ENCODE peak calls at places on chromosome 12, in seven cellular contexts. One of them, this sample, is unnamed.
A peak's percentile ranks its signal among the peaks of the same experiment; 100 is the strongest.

GRCh38 chr12:75913502-75914110 is 118.0 kb downstream of the PHLDA1 start:
- DNase-seq in thoracic aorta: no peak
- DNase-seq in astrocyte of the spinal cord: no peak
- DNase-seq in dorsolateral prefrontal cortex: no peak
- DNase-seq in retinal pigment epithelial cell: no peak
- DNase-seq in keratinocyte: no peak
- DNase-seq in heart right ventricle: peak; percentile 20
- DNase-seq in this sample: no peak

GRCh38 chr12:84856156-84856900 is 56.3 kb downstream of the SLC6A15 start:
- DNase-seq in thoracic aorta: no peak
- DNase-seq in astrocyte of the spinal cord: peak; percentile 23
- DNase-seq in dorsolateral prefrontal cortex: no peak
- DNase-seq in retinal pigment epithelial cell: no peak
- DNase-seq in keratinocyte: peak; percentile 44
- DNase-seq in heart right ventricle: no peak
- DNase-seq in this sample: no peak

GRCh38 chr12:52993558-52993869 is 12.7 kb upstream of the EIF4B start:
- DNase-seq in thoracic aorta: no peak
- DNase-seq in astrocyte of the spinal cord: no peak
- DNase-seq in dorsolateral prefrontal cortex: no peak
- DNase-seq in retinal pigment epithelial cell: no peak
- DNase-seq in keratinocyte: no peak
- DNase-seq in heart right ventricle: no peak
- DNase-seq in this sample: no peak

GRCh38 chr12:127911289-127911688 is 355.7 kb upstream of the TMEM132C start:
- DNase-seq in thoracic aorta: no peak
- DNase-seq in astrocyte of the spinal cord: no peak
- DNase-seq in dorsolateral prefrontal cortex: no peak
- DNase-seq in retinal pigment epithelial cell: no peak
- DNase-seq in keratinocyte: no peak
- DNase-seq in heart right ventricle: no peak
- DNase-seq in this sample: no peak

GRCh38 chr12:116600959-116601358 is 41.8 kb downstream of the MAP1LC3B2 start:
- DNase-seq in thoracic aorta: no peak
- DNase-seq in astrocyte of the spinal cord: no peak
- DNase-seq in dorsolateral prefrontal cortex: no peak
- DNase-seq in retinal pigment epithelial cell: no peak
- DNase-seq in keratinocyte: no peak
- DNase-seq in heart right ventricle: no peak
- DNase-seq in this sample: no peak

GRCh38 chr12:119578112-119578511 is 15.5 kb upstream of the TMEM233 start:
- DNase-seq in thoracic aorta: no peak
- DNase-seq in astrocyte of the spinal cord: peak; percentile 17
- DNase-seq in dorsolateral prefrontal cortex: no peak
- DNase-seq in retinal pigment epithelial cell: peak; percentile 33
- DNase-seq in keratinocyte: no peak
- DNase-seq in heart right ventricle: no peak
- DNase-seq in this sample: no peak

GRCh38 chr12:57476162-57476992 is 3.3 kb downstream of the ARHGAP9 start:
- DNase-seq in thoracic aorta: no peak
- DNase-seq in astrocyte of the spinal cord: no peak
- DNase-seq in dorsolateral prefrontal cortex: no peak
- DNase-seq in retinal pigment epithelial cell: no peak
- DNase-seq in keratinocyte: no peak
- DNase-seq in heart right ventricle: no peak
- DNase-seq in this sample: no peak

GRCh38 chr12:48527891-48528670 is 2.6 kb downstream of the OR8S1 start:
- DNase-seq in thoracic aorta: no peak
- DNase-seq in astrocyte of the spinal cord: no peak
- DNase-seq in dorsolateral prefrontal cortex: no peak
- DNase-seq in retinal pigment epithelial cell: no peak
- DNase-seq in keratinocyte: no peak
- DNase-seq in heart right ventricle: no peak
- DNase-seq in this sample: no peak

GRCh38 chr12:45421736-45422135 is 205.8 kb downstream of the ANO6 start:
- DNase-seq in thoracic aorta: no peak
- DNase-seq in astrocyte of the spinal cord: no peak
- DNase-seq in dorsolateral prefrontal cortex: no peak
- DNase-seq in retinal pigment epithelial cell: no peak
- DNase-seq in keratinocyte: no peak
- DNase-seq in heart right ventricle: no peak
- DNase-seq in this sample: no peak

GRCh38 chr12:109997393-109997792 is 1.2 kb upstream of the GIT2 start:
- DNase-seq in thoracic aorta: no peak
- DNase-seq in astrocyte of the spinal cord: no peak
- DNase-seq in dorsolateral prefrontal cortex: no peak
- DNase-seq in retinal pigment epithelial cell: no peak
- DNase-seq in keratinocyte: no peak
- DNase-seq in heart right ventricle: no peak
- DNase-seq in this sample: no peak

GRCh38 chr12:109995366-109995702 is 834 bp downstream of the GIT2 start:
- DNase-seq in thoracic aorta: no peak
- DNase-seq in astrocyte of the spinal cord: no peak
- DNase-seq in dorsolateral prefrontal cortex: no peak
- DNase-seq in retinal pigment epithelial cell: no peak
- DNase-seq in keratinocyte: no peak
- DNase-seq in heart right ventricle: no peak
- DNase-seq in this sample: no peak

GRCh38 chr12:109996483-109996853 is 300 bp upstream of the GIT2 start:
- DNase-seq in thoracic aorta: no peak
- DNase-seq in astrocyte of the spinal cord: no peak
- DNase-seq in dorsolateral prefrontal cortex: no peak
- DNase-seq in retinal pigment epithelial cell: no peak
- DNase-seq in keratinocyte: no peak
- DNase-seq in heart right ventricle: no peak
- DNase-seq in this sample: no peak

GRCh38 chr12:109994262-109995175 is 1.6 kb downstream of the GIT2 start:
- DNase-seq in thoracic aorta: no peak
- DNase-seq in astrocyte of the spinal cord: peak; percentile 8
- DNase-seq in dorsolateral prefrontal cortex: no peak
- DNase-seq in retinal pigment epithelial cell: no peak
- DNase-seq in keratinocyte: no peak
- DNase-seq in heart right ventricle: no peak
- DNase-seq in this sample: no peak

DNA sequence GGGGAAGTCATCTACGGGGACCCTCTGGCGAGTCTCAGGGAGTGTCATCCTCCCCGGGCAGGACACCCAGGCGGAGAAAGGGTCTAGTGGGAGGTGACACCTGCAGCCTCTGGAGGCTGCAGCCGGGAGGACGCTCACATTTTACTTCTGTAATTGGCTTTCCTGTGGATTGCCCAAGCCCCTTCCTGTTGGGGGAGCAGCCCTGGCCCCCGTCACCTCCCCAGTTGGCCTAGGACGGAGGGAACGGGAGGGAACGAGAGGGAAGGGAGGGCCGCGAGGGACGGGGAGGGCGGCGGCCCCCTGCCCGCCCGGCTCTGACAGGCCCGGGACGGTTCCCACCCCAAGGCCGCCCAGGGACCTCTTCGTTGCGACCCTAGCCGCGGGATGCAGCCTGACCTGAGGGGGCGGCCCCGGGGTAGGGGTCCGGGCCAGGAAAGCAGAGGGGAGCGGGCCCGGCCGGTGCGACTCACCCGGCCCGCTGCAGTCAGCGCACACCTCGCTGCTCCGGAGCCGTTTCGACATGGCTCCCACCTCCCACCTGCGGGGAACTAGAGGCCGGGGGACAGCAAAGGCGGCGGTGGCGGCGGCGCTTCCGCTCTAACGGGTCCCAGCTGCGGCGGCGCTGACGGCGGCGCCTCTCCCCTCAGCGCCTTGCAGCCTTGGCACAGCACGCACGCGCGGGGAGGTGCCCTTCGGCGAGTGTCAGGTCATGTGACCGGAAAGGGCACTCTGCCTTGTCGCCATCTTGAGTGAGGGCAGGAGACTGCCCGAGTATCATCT is at the start of gene GIT2:
- DNase-seq in thoracic aorta: peak; percentile 72
- DNase-seq in astrocyte of the spinal cord: peak; percentile 89
- DNase-seq in dorsolateral prefrontal cortex: peak; percentile 90
- DNase-seq in retinal pigment epithelial cell: peak; percentile 63
- DNase-seq in keratinocyte: peak; percentile 46
- DNase-seq in heart right ventricle: peak; percentile 93
- DNase-seq in this sample: peak; percentile 62
- TF ChIP-seq CTCF in thoracic aorta: no peak
- TF ChIP-seq CTCF in astrocyte of the spinal cord: no peak
- TF ChIP-seq CTCF in dorsolateral prefrontal cortex: peak; percentile 34
- TF ChIP-seq CTCF in retinal pigment epithelial cell: no peak
- TF ChIP-seq CTCF in keratinocyte: no peak
- TF ChIP-seq CTCF in heart right ventricle: no peak
- TF ChIP-seq CTCF in this sample: no peak

GRCh38 chr12:132218915-132219314 is 74.7 kb downstream of the NOC4L start:
- DNase-seq in thoracic aorta: no peak
- DNase-seq in astrocyte of the spinal cord: no peak
- DNase-seq in dorsolateral prefrontal cortex: no peak
- DNase-seq in retinal pigment epithelial cell: no peak
- DNase-seq in keratinocyte: no peak
- DNase-seq in heart right ventricle: no peak
- DNase-seq in this sample: no peak
- TF ChIP-seq CTCF in thoracic aorta: no peak
- TF ChIP-seq CTCF in astrocyte of the spinal cord: peak; percentile 18
- TF ChIP-seq CTCF in dorsolateral prefrontal cortex: no peak
- TF ChIP-seq CTCF in retinal pigment epithelial cell: peak; percentile 32
- TF ChIP-seq CTCF in keratinocyte: peak; percentile 33
- TF ChIP-seq CTCF in heart right ventricle: no peak
- TF ChIP-seq CTCF in this sample: no peak

DNA sequence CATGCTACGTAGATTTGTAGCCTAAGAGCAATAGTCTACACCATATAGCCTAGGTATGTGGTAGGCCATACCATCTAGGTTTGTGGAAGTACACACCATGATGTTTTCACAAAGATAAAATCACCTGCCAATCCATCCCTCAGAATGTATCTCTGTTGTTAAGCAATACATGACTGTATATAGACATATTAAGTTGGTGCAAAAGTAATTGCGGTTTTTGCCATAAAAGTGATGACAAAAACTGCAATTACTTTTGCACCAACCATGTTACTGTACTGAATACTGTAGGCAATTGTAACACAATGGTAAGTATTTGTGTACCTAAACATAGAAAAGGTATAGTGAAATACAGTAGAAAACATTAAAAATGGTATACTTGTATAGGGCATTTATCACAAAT is 40.5 kb downstream of the MGST1 start:
- DNase-seq in thoracic aorta: no peak
- DNase-seq in astrocyte of the spinal cord: no peak
- DNase-seq in dorsolateral prefrontal cortex: no peak
- DNase-seq in retinal pigment epithelial cell: no peak
- DNase-seq in keratinocyte: no peak
- DNase-seq in heart right ventricle: no peak
- DNase-seq in this sample: no peak
- TF ChIP-seq CTCF in thoracic aorta: no peak
- TF ChIP-seq CTCF in astrocyte of the spinal cord: no peak
- TF ChIP-seq CTCF in dorsolateral prefrontal cortex: no peak
- TF ChIP-seq CTCF in retinal pigment epithelial cell: no peak
- TF ChIP-seq CTCF in keratinocyte: no peak
- TF ChIP-seq CTCF in heart right ventricle: no peak
- TF ChIP-seq CTCF in this sample: no peak

GRCh38 chr12:11147420-11147819 is 13.0 kb upstream of the TAS2R30 start:
- DNase-seq in thoracic aorta: no peak
- DNase-seq in astrocyte of the spinal cord: no peak
- DNase-seq in dorsolateral prefrontal cortex: no peak
- DNase-seq in retinal pigment epithelial cell: no peak
- DNase-seq in keratinocyte: no peak
- DNase-seq in heart right ventricle: no peak
- DNase-seq in this sample: no peak

GRCh38 chr12:11150832-11151231 is 16.4 kb upstream of the TAS2R30 start:
- DNase-seq in thoracic aorta: no peak
- DNase-seq in astrocyte of the spinal cord: no peak
- DNase-seq in dorsolateral prefrontal cortex: no peak
- DNase-seq in retinal pigment epithelial cell: no peak
- DNase-seq in keratinocyte: no peak
- DNase-seq in heart right ventricle: no peak
- DNase-seq in this sample: no peak

GRCh38 chr12:11154400-11154925 is 16.5 kb upstream of the SMIM10L1 start:
- DNase-seq in thoracic aorta: no peak
- DNase-seq in astrocyte of the spinal cord: no peak
- DNase-seq in dorsolateral prefrontal cortex: no peak
- DNase-seq in retinal pigment epithelial cell: no peak
- DNase-seq in keratinocyte: no peak
- DNase-seq in heart right ventricle: no peak
- DNase-seq in this sample: no peak

GRCh38 chr12:11152725-11153124 is 18.3 kb upstream of the SMIM10L1 start:
- DNase-seq in thoracic aorta: no peak
- DNase-seq in astrocyte of the spinal cord: no peak
- DNase-seq in dorsolateral prefrontal cortex: no peak
- DNase-seq in retinal pigment epithelial cell: no peak
- DNase-seq in keratinocyte: no peak
- DNase-seq in heart right ventricle: no peak
- DNase-seq in this sample: no peak
- TF ChIP-seq CTCF in thoracic aorta: no peak
- TF ChIP-seq CTCF in astrocyte of the spinal cord: no peak
- TF ChIP-seq CTCF in dorsolateral prefrontal cortex: no peak
- TF ChIP-seq CTCF in retinal pigment epithelial cell: no peak
- TF ChIP-seq CTCF in keratinocyte: no peak
- TF ChIP-seq CTCF in heart right ventricle: no peak
- TF ChIP-seq CTCF in this sample: no peak

This sample was measured in omental fat pad.